ENCODE peak calls at places on chromosome 9, in ten cellular contexts. Z is adrenal gland, H is fibroblast of villous mesenchyme, K is endothelial cell, X is GM13976, A is MM.1S, Y is cardiac fibroblast, L is PC-3, T is IMR-90, I is cardiac muscle cell. P is an unnamed sample.

GRCh38 chr9:130934702-130935659 is 4.1 kb downstream of the FIBCD1 start:
- DNase-seq in H (no peak), Z (peak; percentile 92), Y (peak; percentile 22), K (no peak), T (no peak), A (no peak), I (no peak), X (no peak), L (no peak), P (no peak)

GRCh38 chr9:95202076-95202681 is 115.3 kb downstream of the FANCC start:
- DNase-seq in K (no peak), T (no peak), Z (no peak), X (no peak), I (no peak), Y (no peak), L (no peak), A (no peak), H (no peak), P (no peak)

GRCh38 chr9:97487107-97487506 is 14.4 kb upstream of the TMOD1 start:
- DNase-seq in T (peak; percentile 41), Z (no peak), H (no peak), X (no peak), Y (peak; percentile 55), A (no peak), I (no peak), L (peak; percentile 66), K (no peak), P (no peak)

GRCh38 chr9:36091028-36091953 is 45.2 kb upstream of the GLIPR2 start:
- DNase-seq in K (no peak), H (peak; percentile 37), Y (peak; percentile 84), A (no peak), L (peak; percentile 56), T (peak; percentile 96), Z (peak; percentile 65), I (peak; percentile 25), X (no peak), P (no peak)

GRCh38 chr9:97558701-97559101 is 57.2 kb downstream of the TMOD1 start:
- DNase-seq in Z (peak; percentile 52), Y (no peak), A (peak; percentile 57), X (peak; percentile 47), H (no peak), T (no peak), L (no peak), K (no peak), I (no peak), P (peak; percentile 44)

GRCh38 chr9:124309665-124310064 is 51.9 kb downstream of the NEK6 start:
- DNase-seq in Y (peak; percentile 98), K (no peak), Z (peak; percentile 73), T (peak; percentile 99), I (no peak), A (no peak), X (no peak), L (peak; percentile 97), H (peak; percentile 89), P (no peak)

GRCh38 chr9:114311571-114312512 is 11.1 kb upstream of the ORM1 start:
- DNase-seq in K (no peak), H (no peak), L (no peak), T (no peak), A (no peak), Y (no peak), Z (peak; percentile 43), X (no peak), I (no peak), P (no peak)

GRCh38 chr9:106062252-106062651 is 367.9 kb downstream of the TMEM38B start:
- DNase-seq in K (no peak), X (no peak), A (no peak), L (peak; percentile 43), Y (no peak), Z (no peak), T (no peak), H (no peak), I (no peak), P (no peak)

GRCh38 chr9:37515620-37516258 is 30.0 kb downstream of the POLR1E start:
- DNase-seq in X (no peak), H (no peak), A (no peak), Z (no peak), Y (no peak), I (no peak), T (no peak), K (no peak), L (no peak), P (no peak)

GRCh38 chr9:117772960-117773359 is 68.8 kb downstream of the TLR4 start:
- DNase-seq in H (peak; percentile 62), I (no peak), K (no peak), L (no peak), Z (no peak), Y (peak; percentile 68), X (no peak), T (no peak), A (no peak), P (no peak)

GRCh38 chr9:131178382-131178781 is 53.0 kb downstream of the NUP214 start:
- DNase-seq in K (peak; percentile 88), T (peak; percentile 86), Y (peak; percentile 73), X (peak; percentile 83), H (peak; percentile 75), A (peak; percentile 62), L (peak; percentile 51), I (peak; percentile 85), Z (peak; percentile 82), P (peak; percentile 76)

GRCh38 chr9:124654431-124654830 is 116.7 kb downstream of the NR6A1 start:
- DNase-seq in Y (no peak), K (no peak), I (no peak), H (no peak), Z (no peak), T (no peak), X (no peak), A (no peak), L (no peak), P (no peak)

GRCh38 chr9:127706836-127707241 is at the start of gene CFAP157:
- DNase-seq in L (no peak), Y (no peak), H (no peak), K (peak; percentile 64), Z (no peak), A (no peak), I (peak; percentile 34), T (no peak), X (no peak), P (no peak)

GRCh38 chr9:133356391-133357091 is at the start of the genes SURF1 and SURF2:
- DNase-seq in Z (peak; percentile 93), L (peak; percentile 74), A (peak; percentile 89), Y (peak; percentile 67), K (peak; percentile 69), I (peak; percentile 94), H (peak; percentile 79), T (peak; percentile 66), X (peak; percentile 96), P (peak; percentile 96)
- TF ChIP-seq CTCF in Z (no peak), L (no peak), A (peak; percentile 31), Y (no peak), K (no peak), I (no peak), H (no peak), T (no peak), X (no peak), P (peak; percentile 30)

GRCh38 chr9:93290495-93291434 is 106.8 kb downstream of the WNK2 start:
- DNase-seq in L (no peak), X (peak; percentile 32), A (no peak), Y (no peak), Z (no peak), K (no peak), T (no peak), I (no peak), H (no peak), P (peak; percentile 43)
- TF ChIP-seq CTCF in L (no peak), X (no peak), A (no peak), Y (no peak), Z (no peak), K (no peak), T (no peak), I (no peak), H (no peak), P (no peak)

GRCh38 chr9:83138422-83139135 is 75.6 kb upstream of the RASEF start:
- DNase-seq in Z (no peak), L (no peak), X (no peak), A (no peak), Y (no peak), T (no peak), H (no peak), K (no peak), I (no peak), P (no peak)
- TF ChIP-seq CTCF in Z (no peak), L (no peak), X (no peak), A (no peak), Y (no peak), T (no peak), H (no peak), K (no peak), I (no peak), P (no peak)

DNA sequence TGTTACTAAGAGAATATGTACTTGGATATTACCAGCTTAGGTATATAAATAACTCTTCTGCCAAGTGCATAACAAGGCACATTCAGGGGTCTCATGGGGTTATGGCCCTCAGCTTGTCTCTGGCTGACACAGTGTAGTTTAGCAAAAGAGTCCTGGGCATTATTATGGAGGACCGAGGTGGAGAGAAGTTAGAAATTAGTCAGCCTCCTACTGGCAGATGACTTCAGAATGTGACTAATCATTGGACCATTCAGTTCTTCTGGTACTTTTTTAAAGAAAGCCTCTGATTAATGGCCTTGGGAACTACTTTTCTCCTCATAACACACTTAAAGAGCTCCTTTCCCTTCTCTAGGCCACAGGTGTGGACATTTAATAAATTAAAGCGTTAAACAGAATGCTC is 178.9 kb downstream of the SH3GL2 start:
- DNase-seq in K (no peak), Y (peak; percentile 1), L (peak; percentile 40), Z (no peak), A (no peak), X (no peak), T (peak; percentile 2), I (no peak), H (no peak), P (no peak)
- TF ChIP-seq CTCF in K (no peak), Y (no peak), L (no peak), Z (no peak), A (no peak), X (no peak), T (no peak), I (no peak), H (no peak), P (no peak)

P was measured in GM13977.